ENCODE peak calls at places on chromosomes 13 and 19, in six cellular contexts. J, V, T, W, H and G are unnamed samples.

GRCh38 chr13:59584902-59585670 is 578.6 kb downstream of the DIAPH3 start:
- DNase-seq in J (no peak), H (no peak), T (no peak), V (no peak), W (peak; percentile 20), G (no peak)

GRCh38 chr13:29594710-29595379 is 643 bp downstream of the SLC7A1 start:
- DNase-seq in H (peak; percentile 15), V (peak; percentile 66), W (peak; percentile 47), T (peak; percentile 78), J (peak; percentile 2), G (peak; percentile 66)

GRCh38 chr13:113065406-113066141 is 40.0 kb upstream of the F7 start:
- DNase-seq in J (no peak), H (no peak), T (no peak), W (no peak), V (no peak), G (no peak)

GRCh38 chr19:34838248-34838647 is 65.2 kb upstream of the ZNF599 start:
- DNase-seq in J (no peak), W (peak; percentile 12), V (no peak), H (peak; percentile 47), T (peak; percentile 69), G (peak; percentile 41)

GRCh38 chr19:8731428-8732169 is 10.2 kb downstream of the OR2Z1 start:
- DNase-seq in V (no peak), H (no peak), J (no peak), T (no peak), W (peak; percentile 17), G (no peak)

GRCh38 chr19:5434351-5434917 is 20.8 kb upstream of the ZNRF4 start:
- DNase-seq in T (no peak), J (no peak), V (no peak), W (no peak), H (no peak), G (no peak)

GRCh38 chr19:3225677-3226093 is 1.2 kb downstream of the CELF5 start:
- DNase-seq in V (no peak), J (no peak), T (peak; percentile 56), H (no peak), W (no peak), G (no peak)

GRCh38 chr13:96214804-96215445 is 125.0 kb downstream of the HS6ST3 start:
- DNase-seq in V (no peak), J (no peak), T (no peak), H (peak; percentile 3), W (no peak), G (peak; percentile 5)

GRCh38 chr19:5128251-5128931 is 159.5 kb downstream of the KDM4B start:
- DNase-seq in J (peak; percentile 16), W (no peak), T (peak; percentile 78), H (no peak), V (peak; percentile 67), G (peak; percentile 87)

GRCh38 chr13:112885782-112886268 is 83.2 kb upstream of the MCF2L start:
- DNase-seq in T (peak; percentile 96), V (peak; percentile 90), J (peak; percentile 68), H (peak; percentile 20), W (peak; percentile 83), G (peak; percentile 89)

GRCh38 chr13:24905242-24905641 is 141.3 kb downstream of the RNF17 start:
- DNase-seq in T (no peak), J (no peak), H (no peak), W (peak; percentile 52), V (no peak), G (peak; percentile 18)

GRCh38 chr19:40420451-40420765 is 5.4 kb downstream of the SERTAD1 start:
- DNase-seq in J (no peak), W (no peak), T (no peak), H (no peak), V (no peak), G (no peak)
- H3K4me3 ChIP-seq in J (peak overlapping the region; percentile 71), W (peak overlapping the region; percentile 76), T (peak overlapping the region; percentile 52), H (peak overlapping the region; percentile 56), V (peak overlapping the region; percentile 46), G (peak overlapping the region; percentile 64)

DNA sequence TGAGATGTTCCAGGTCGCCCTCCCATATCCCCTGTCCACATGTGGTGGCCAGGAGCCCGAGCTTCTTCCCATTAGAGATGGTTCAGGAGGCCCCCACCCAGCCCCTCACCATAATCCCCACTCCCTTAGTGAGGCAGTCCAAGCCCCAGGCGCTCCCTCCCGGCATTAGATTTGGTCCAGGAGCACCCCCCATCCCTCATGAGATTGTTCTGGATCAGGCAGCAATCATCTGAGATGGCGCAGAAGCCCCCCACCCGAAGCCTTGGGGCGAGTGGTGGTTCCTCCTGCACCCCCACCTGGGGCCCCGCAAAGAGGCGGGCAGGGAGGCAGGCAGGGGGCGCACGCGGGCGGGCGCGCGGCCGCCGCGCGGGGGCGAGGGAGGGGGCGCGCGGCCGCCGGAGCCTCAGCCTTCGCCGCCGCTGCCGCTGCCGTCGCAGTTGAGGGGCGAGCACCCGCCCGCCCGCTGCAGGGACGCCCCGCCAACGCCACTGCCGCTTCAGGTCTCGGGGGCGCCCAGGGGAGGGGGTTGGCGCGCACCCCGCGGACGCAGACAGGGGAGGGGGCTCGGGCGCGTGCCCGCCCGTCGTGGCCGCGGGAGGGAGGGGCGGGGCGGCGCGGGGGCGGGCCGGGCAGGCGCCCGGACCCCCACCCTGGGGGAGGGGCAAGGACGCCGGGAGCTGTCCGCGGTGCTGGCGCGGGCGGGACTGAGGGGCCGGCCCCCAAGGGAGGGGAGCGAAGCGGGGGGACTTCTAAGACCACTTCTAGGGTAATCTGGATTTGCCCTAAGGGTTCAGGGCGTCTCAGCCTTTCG is 46.4 kb upstream of the SHKBP1 start:
- DNase-seq in H (peak; percentile 77), W (no peak), V (peak; percentile 22), T (peak; percentile 93), J (no peak), G (no peak)
- TF ChIP-seq CTCF in H (peak; percentile 87), W (peak; percentile 14), V (no peak), T (peak; percentile 25), J (peak; percentile 24), G (no peak)

GRCh38 chr13:42275506-42275905 is 3.6 kb downstream of the AKAP11 start:
- DNase-seq in V (no peak), H (no peak), T (no peak), W (no peak), J (no peak), G (no peak)
- H3K4me3 ChIP-seq in V (no peak overlapping the region), H (no peak overlapping the region), T (no peak overlapping the region), W (no peak overlapping the region), J (no peak overlapping the region), G (no peak overlapping the region)

GRCh38 chr19:43625918-43626579 is 6.6 kb upstream of the ZNF428 start:
- DNase-seq in J (no peak), V (no peak), W (no peak), H (peak; percentile 42), T (peak; percentile 73), G (no peak)

GRCh38 chr19:43626838-43627237 is 7.4 kb upstream of the ZNF428 start:
- DNase-seq in V (no peak), W (no peak), T (no peak), J (no peak), H (no peak), G (no peak)

GRCh38 chr19:43623889-43624670 is 4.7 kb upstream of the ZNF428 start:
- DNase-seq in J (no peak), H (peak; percentile 40), V (no peak), W (no peak), T (peak; percentile 75), G (no peak)

GRCh38 chr19:43622956-43623355 is 3.5 kb upstream of the ZNF428 start:
- DNase-seq in T (no peak), J (no peak), W (no peak), V (no peak), H (no peak), G (no peak)

DNA sequence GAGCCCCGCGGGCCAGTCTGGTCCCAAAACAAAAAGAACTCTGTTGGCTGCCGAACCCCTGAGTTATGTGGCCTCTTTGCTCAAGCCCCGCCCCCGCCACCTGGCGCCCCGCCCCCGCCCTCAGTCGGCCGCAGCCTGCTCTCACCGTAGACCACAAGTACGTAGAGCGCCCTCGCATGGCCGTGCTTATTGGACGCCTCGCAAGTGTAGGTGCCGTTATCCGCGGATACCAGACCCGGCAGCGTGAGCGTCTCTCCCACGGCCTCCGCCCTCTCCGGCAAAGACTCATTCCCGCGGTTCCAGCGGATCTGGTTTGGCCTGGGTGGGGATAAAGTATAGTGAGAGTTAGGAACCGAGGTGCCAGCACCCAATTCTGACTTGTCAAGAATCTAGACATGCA is 5.5 kb upstream of the ZNF428 start:
- DNase-seq in V (peak; percentile 55), H (no peak), J (no peak), T (no peak), W (no peak), G (peak; percentile 56)
- TF ChIP-seq CTCF in V (no peak), H (no peak), J (peak; percentile 1), T (no peak), W (no peak), G (no peak)

GRCh38 chr19:801030-801860 is 4.0 kb downstream of the PTBP1 start:
- DNase-seq in W (peak; percentile 22), H (no peak), T (peak; percentile 80), V (peak; percentile 56), J (no peak), G (peak; percentile 66)

GRCh38 chr19:802888-803561 is 5.8 kb downstream of the PTBP1 start:
- DNase-seq in V (no peak), W (no peak), J (no peak), T (no peak), H (no peak), G (no peak)

GRCh38 chr19:801861-802496 is 4.7 kb downstream of the PTBP1 start:
- DNase-seq in H (no peak), W (no peak), J (no peak), T (no peak), V (peak; percentile 49), G (peak; percentile 69)

GRCh38 chr19:803686-804418 is 6.6 kb downstream of the PTBP1 start:
- DNase-seq in W (no peak), H (no peak), J (no peak), V (peak; percentile 41), T (no peak), G (no peak)

DNA sequence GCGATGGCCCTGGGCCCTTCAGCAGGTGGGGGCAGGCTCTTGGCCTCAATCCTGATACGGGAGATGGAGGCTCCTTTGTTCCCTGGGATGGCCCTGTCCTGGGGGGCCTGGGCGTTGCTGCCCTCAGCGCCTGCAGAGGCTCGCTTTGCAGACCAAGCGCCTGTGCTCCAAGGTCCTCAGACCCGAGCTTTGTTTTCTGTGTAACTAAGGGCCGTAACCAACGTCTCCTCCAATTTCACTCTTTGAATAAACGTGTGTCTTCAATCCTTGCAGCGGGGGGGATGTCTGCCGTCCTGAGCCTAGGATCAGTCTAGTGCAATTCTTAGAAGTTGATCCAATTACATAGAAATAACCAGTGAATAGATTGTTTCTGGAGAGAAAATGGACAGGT is 5.2 kb downstream of the PTBP1 start:
- DNase-seq in J (no peak), H (no peak), V (no peak), W (no peak), T (no peak), G (no peak)
- H3K4me3 ChIP-seq in J (peak overlapping the region; percentile 25), H (no peak overlapping the region), V (no peak overlapping the region), W (no peak overlapping the region), T (no peak overlapping the region), G (peak overlapping the region; percentile 92)